ENCODE peak calls at places on chromosomes 12 and 14, in seven cellular contexts. P, J, W, K, D, B and E are unnamed samples.

GRCh38 chr12:119666900-119667576 is 895 bp upstream of the PRKAB1 start:
- DNase-seq in P (no peak), J (no peak), W (no peak), K (no peak), D (no peak), B (no peak), E (no peak)

GRCh38 chr12:33588082-33588712 is 148.6 kb upstream of the SYT10 start:
- DNase-seq in P (no peak), J (no peak), W (peak; percentile 57), K (no peak), D (no peak), B (no peak), E (peak; percentile 87)

GRCh38 chr14:37116933-37117844 is 55.2 kb downstream of the SLC25A21 start:
- DNase-seq in P (no peak), J (no peak), W (no peak), K (peak; percentile 60), D (no peak), B (no peak), E (no peak)

GRCh38 chr14:22039938-22040780 is 366.5 kb upstream of the OR4E1 start:
- DNase-seq in P (no peak), J (no peak), W (no peak), K (peak; percentile 30), D (no peak), B (no peak), E (no peak)

GRCh38 chr12:88401153-88401552 is 179.1 kb downstream of the KITLG start:
- DNase-seq in P (no peak), J (no peak), W (no peak), K (peak; percentile 26), D (no peak), B (no peak), E (no peak)

GRCh38 chr12:14982562-14982961 is 9.7 kb downstream of the PDE6H start:
- DNase-seq in P (no peak), J (no peak), W (no peak), K (no peak), D (no peak), B (no peak), E (no peak)

GRCh38 chr12:111426341-111427185 is 20.8 kb downstream of the SH2B3 start:
- DNase-seq in P (no peak), J (no peak), W (no peak), K (peak; percentile 58), D (no peak), B (no peak), E (no peak)

GRCh38 chr12:100858658-100859057 is 64.1 kb downstream of the ANO4 start:
- DNase-seq in P (no peak), J (no peak), W (no peak), K (no peak), D (no peak), B (no peak), E (no peak)

GRCh38 chr12:121894633-121895032 is 6.0 kb downstream of the PSMD9 start:
- DNase-seq in P (no peak), J (no peak), W (no peak), K (peak; percentile 63), D (no peak), B (no peak), E (no peak)

GRCh38 chr12:95838125-95838524 is 20.6 kb upstream of the SNRPF start:
- DNase-seq in P (no peak), J (no peak), W (no peak), K (peak; percentile 43), D (no peak), B (no peak), E (no peak)

GRCh38 chr12:127548123-127548553 is 718.8 kb upstream of the TMEM132C start:
- DNase-seq in P (no peak), J (no peak), W (no peak), K (no peak), D (no peak), B (no peak), E (no peak)

GRCh38 chr14:25833341-25834121 is 764.3 kb downstream of the NOVA1 start:
- DNase-seq in P (no peak), J (no peak), W (no peak), K (peak; percentile 53), D (no peak), B (no peak), E (peak; percentile 21)

GRCh38 chr12:98431089-98431488 is 84.3 kb upstream of the TMPO start:
- DNase-seq in P (no peak), J (no peak), W (no peak), K (no peak), D (no peak), B (no peak), E (no peak)

GRCh38 chr12:31985832-31986231 is 26.6 kb downstream of the RESF1 start:
- DNase-seq in P (no peak), J (no peak), W (no peak), K (no peak), D (no peak), B (no peak), E (no peak)

GRCh38 chr12:106248177-106248848 is 493 bp upstream of the CKAP4 start:
- DNase-seq in P (peak; percentile 51), J (peak; percentile 67), W (peak; percentile 76), K (peak; percentile 71), D (peak; percentile 79), B (peak; percentile 58), E (peak; percentile 79)

GRCh38 chr12:10867381-10867780 is 16.7 kb downstream of the PRH1 start:
- DNase-seq in P (no peak), J (no peak), W (no peak), K (no peak), D (no peak), B (no peak), E (no peak)

GRCh38 chr14:32003585-32003984 is 73.5 kb upstream of the ARHGAP5 start:
- DNase-seq in P (no peak), J (no peak), W (no peak), K (no peak), D (no peak), B (no peak), E (no peak)

GRCh38 chr12:26539131-26539530 is 293.9 kb downstream of the ITPR2 start:
- DNase-seq in P (no peak), J (no peak), W (no peak), K (no peak), D (no peak), B (no peak), E (no peak)

GRCh38 chr12:105912911-105913514 is 225.7 kb downstream of the NUAK1 start:
- DNase-seq in P (no peak), J (no peak), W (no peak), K (no peak), D (no peak), B (no peak), E (no peak)

GRCh38 chr12:124379938-124380754 is 85.3 kb downstream of the RFLNA start:
- DNase-seq in P (no peak), J (peak; percentile 66), W (peak; percentile 81), K (peak; percentile 92), D (no peak), B (peak; percentile 64), E (peak; percentile 84)

GRCh38 chr14:104546021-104546491 is 33.5 kb upstream of the C14orf180 start:
- DNase-seq in P (no peak), J (no peak), W (no peak), K (no peak), D (peak; percentile 9), B (no peak), E (peak; percentile 11)

GRCh38 chr14:97113339-97113738 is 316.2 kb downstream of the VRK1 start:
- DNase-seq in P (no peak), J (no peak), W (no peak), K (no peak), D (no peak), B (no peak), E (no peak)

GRCh38 chr14:102774391-102775153 is 2.7 kb upstream of the TRAF3 start:
- DNase-seq in P (peak; percentile 64), J (no peak), W (peak; percentile 40), K (peak; percentile 79), D (peak; percentile 48), B (peak; percentile 72), E (peak; percentile 84)

GRCh38 chr12:52198454-52199215 is 6.8 kb upstream of the KRT80 start:
- DNase-seq in P (no peak), J (no peak), W (peak; percentile 52), K (no peak), D (no peak), B (no peak), E (no peak)

GRCh38 chr12:9032202-9032964 is 43.0 kb downstream of the KLRG1 start:
- DNase-seq in P (no peak), J (no peak), W (no peak), K (no peak), D (no peak), B (no peak), E (no peak)

GRCh38 chr12:96425973-96426372 is 25.7 kb upstream of the CDK17 start:
- DNase-seq in P (no peak), J (no peak), W (no peak), K (no peak), D (no peak), B (no peak), E (no peak)

GRCh38 chr12:1474567-1475153 is 119.7 kb downstream of the FBXL14 start:
- DNase-seq in P (no peak), J (no peak), W (no peak), K (peak; percentile 63), D (no peak), B (no peak), E (no peak)